ENCODE peak calls at places on chromosomes 7 and 10, in five cellular contexts. V, H, X, D and I are unnamed samples.
A peak's percentile ranks its signal among the peaks of the same experiment; 100 is the strongest.

GRCh38 chr7:99996755-99997544 is 18.4 kb upstream of the ZKSCAN1 start:
- DNase-seq in H (no peak), V (no peak), X (no peak), D (no peak), I (no peak)

GRCh38 chr10:71766717-71767419 is 6.5 kb downstream of the VSIR start:
- DNase-seq in H (peak; percentile 92), D (no peak), X (peak; percentile 94), V (no peak), I (peak; percentile 89)

GRCh38 chr7:149099058-149099457 is 8.5 kb upstream of the ZNF786 start:
- DNase-seq in V (no peak), H (no peak), D (no peak), X (no peak), I (no peak)

GRCh38 chr7:38682602-38683001 is 51.4 kb upstream of the AMPH start:
- DNase-seq in H (no peak), D (no peak), X (no peak), V (no peak), I (no peak)

GRCh38 chr7:36034020-36034419 is 119.0 kb upstream of the EEPD1 start:
- DNase-seq in D (no peak), H (no peak), V (no peak), X (no peak), I (peak; percentile 86)

GRCh38 chr7:37916017-37916672 is 472 bp downstream of the SFRP4 start:
- DNase-seq in X (peak; percentile 75), D (peak; percentile 76), H (no peak), V (no peak), I (no peak)

GRCh38 chr7:39525926-39526325 is 40.3 kb upstream of the YAE1 start:
- DNase-seq in H (no peak), V (no peak), D (no peak), X (no peak), I (no peak)

GRCh38 chr7:116571037-116571436 is 46.2 kb downstream of the CAV1 start:
- DNase-seq in V (no peak), D (no peak), H (no peak), X (no peak), I (peak; percentile 75)

GRCh38 chr7:151813445-151813844 is 63.5 kb downstream of the PRKAG2 start:
- DNase-seq in D (no peak), V (no peak), H (no peak), X (peak; percentile 31), I (no peak)

GRCh38 chr10:120012566-120012965 is 120.0 kb downstream of the SEC23IP start:
- DNase-seq in V (no peak), D (no peak), H (no peak), X (no peak), I (peak; percentile 87)

GRCh38 chr10:101625821-101626412 is 37.8 kb downstream of the DPCD start:
- DNase-seq in V (no peak), H (no peak), D (no peak), X (peak; percentile 25), I (no peak)

GRCh38 chr7:44541-44896 is 147.9 kb upstream of the FAM20C start:
- DNase-seq in H (no peak), X (peak; percentile 34), V (no peak), D (peak; percentile 38), I (no peak)

GRCh38 chr7:93132216-93132615 is 14.4 kb upstream of the SAMD9 start:
- DNase-seq in X (no peak), V (no peak), D (no peak), H (no peak), I (no peak)
- H3K9me3 ChIP-seq in X (no peaks in the 10 kb centered on the region), V (no peaks in the 10 kb centered on the region), D (peaks cover 1% of the 10 kb centered on the region), H (no peaks in the 10 kb centered on the region), I (no peaks in the 10 kb centered on the region)

GRCh38 chr10:30557884-30558283 is 71.7 kb downstream of the LYZL2 start:
- DNase-seq in X (no peak), V (no peak), D (no peak), H (peak; percentile 82), I (peak; percentile 12)
- H3K27ac ChIP-seq in X (no peak overlapping the region), V (no peak overlapping the region), D (no peak overlapping the region), H (no peak overlapping the region), I (no peak overlapping the region)

DNA sequence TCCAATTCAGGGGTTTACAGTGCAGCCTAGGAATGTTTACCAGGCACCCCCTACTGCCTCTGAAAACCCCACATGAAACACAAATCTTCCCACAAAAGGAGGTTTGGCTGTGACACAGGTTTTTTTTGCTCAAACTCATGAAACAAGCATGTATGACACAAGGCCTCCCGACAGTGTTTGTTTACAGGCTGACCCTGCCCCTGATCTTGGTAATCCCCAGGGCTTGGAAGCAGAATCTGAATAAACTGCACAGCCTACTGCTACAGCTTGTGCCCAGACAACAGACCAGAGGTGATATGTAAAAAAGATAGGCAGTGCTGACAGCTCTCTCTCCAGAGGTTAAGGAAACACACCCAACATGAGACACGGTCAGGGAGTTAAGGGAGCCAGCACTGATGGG is 184.2 kb downstream of the KMT2E start:
- DNase-seq in X (no peak), V (no peak), D (no peak), H (peak; percentile 39), I (peak; percentile 4)
- H3K9ac ChIP-seq in X (no peak overlapping the region), V (no peak overlapping the region), D (no peak overlapping the region), H (no peak overlapping the region), I (no peak overlapping the region)

GRCh38 chr10:1715821-1716220 is 21.5 kb downstream of the ADARB2 start:
- DNase-seq in X (no peak), H (no peak), V (no peak), D (peak; percentile 64), I (peak; percentile 19)
- H3K9me3 ChIP-seq in X (no peaks in the 10 kb centered on the region), H (no peaks in the 10 kb centered on the region), V (no peaks in the 10 kb centered on the region), D (no peaks in the 10 kb centered on the region), I (no peaks in the 10 kb centered on the region)

DNA sequence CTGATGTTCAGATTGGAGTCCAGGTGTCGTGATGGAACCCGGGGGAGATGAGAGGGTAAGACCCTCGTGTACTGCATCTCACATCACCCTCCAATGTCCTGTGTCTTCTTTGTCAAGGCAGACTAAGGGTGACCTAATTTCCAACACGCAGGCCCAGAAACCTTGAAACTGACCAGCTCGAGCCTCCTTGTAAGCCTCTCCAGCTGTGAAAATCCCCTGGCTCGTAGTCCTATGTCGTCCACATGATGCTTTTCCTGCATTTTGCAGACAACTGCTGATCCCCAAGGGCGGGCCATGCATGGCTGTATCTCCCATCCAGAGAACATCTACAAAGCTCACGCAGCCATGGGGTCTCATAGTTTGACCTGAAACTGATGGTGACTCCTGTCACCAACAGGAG is 220.1 kb downstream of the ARHGAP12 start:
- DNase-seq in D (no peak), X (no peak), V (no peak), H (no peak), I (no peak)
- H3K27ac ChIP-seq in D (no peak overlapping the region), X (peak overlapping the region; percentile 23), V (no peak overlapping the region), H (no peak overlapping the region), I (no peak overlapping the region)

GRCh38 chr7:155725073-155725346 is 80.5 kb downstream of the RBM33 start:
- DNase-seq in D (no peak), H (no peak), V (no peak), X (no peak), I (no peak)
- H3K9ac ChIP-seq in D (no peak overlapping the region), H (no peak overlapping the region), V (no peak overlapping the region), X (no peak overlapping the region), I (no peak overlapping the region)

DNA sequence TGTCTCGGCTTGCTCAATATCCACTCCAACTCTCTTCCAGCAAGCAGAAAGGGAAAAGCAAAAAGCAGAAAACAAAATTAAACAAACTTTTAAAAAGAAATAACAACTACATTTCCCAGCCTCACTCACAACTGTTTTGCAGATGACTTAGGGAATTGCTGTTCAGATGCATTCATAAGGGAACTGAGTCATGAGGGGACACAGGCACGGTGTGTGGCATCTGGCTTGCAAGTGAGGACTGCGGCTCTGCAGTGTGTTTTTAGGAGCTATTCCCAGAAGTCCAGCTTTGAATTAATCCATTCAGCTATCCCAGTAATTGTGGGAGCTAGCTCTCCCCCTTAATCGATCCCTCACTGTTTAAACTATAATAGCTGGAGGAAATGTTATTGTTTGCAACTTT is 30.3 kb downstream of the PTN start:
- DNase-seq in D (no peak), H (no peak), X (no peak), V (no peak), I (no peak)
- H3K9me3 ChIP-seq in D (no peaks in the 10 kb centered on the region), H (no peaks in the 10 kb centered on the region), X (no peaks in the 10 kb centered on the region), V (no peaks in the 10 kb centered on the region), I (no peaks in the 10 kb centered on the region)

GRCh38 chr10:18144928-18145327 is 4.7 kb downstream of the CACNB2 start:
- DNase-seq in X (no peak), H (no peak), D (no peak), V (no peak), I (no peak)
- H3K27ac ChIP-seq in X (no peak overlapping the region), H (no peak overlapping the region), D (no peak overlapping the region), V (no peak overlapping the region), I (no peak overlapping the region)